ENCODE peak calls at places on chromosomes 4 and X, in seven cellular contexts. C is stomach, L is NCI-H748 treated with DMSO at 0.1 percent for 48 hours, X is spleen, R is mesenchymal stem cell, M is NCI-H345, K is psoas muscle. E is an unnamed sample.

GRCh38 chr4:185128272-185129119 is 14.6 kb upstream of the SLC25A4 start:
- DNase-seq in C (no peak), L (no peak), X (no peak), R (peak; percentile 47), M (no peak), K (peak; percentile 26), E (no peak)

GRCh38 chr4:630661-631060 is 5.3 kb downstream of the PDE6B start:
- DNase-seq in C (no peak), L (no peak), X (peak; percentile 36), R (no peak), M (peak; percentile 3), K (no peak), E (no peak)

GRCh38 chr4:125314676-125315570 is at the start of gene FAT4:
- DNase-seq in C (peak; percentile 86), L (peak; percentile 44), X (peak; percentile 91), R (peak; percentile 99), M (peak; percentile 74), K (peak; percentile 95), E (peak; percentile 92)

GRCh38 chr4:40309250-40309774 is 25.8 kb upstream of the CHRNA9 start:
- DNase-seq in C (peak; percentile 95), L (no peak), X (peak; percentile 96), R (peak; percentile 83), M (no peak), K (peak; percentile 85), E (no peak)

GRCh38 chr4:126541820-126542219 is 1090.9 kb upstream of the INTU start:
- DNase-seq in C (no peak), L (no peak), X (no peak), R (no peak), M (no peak), K (no peak), E (no peak)

GRCh38 chrX:45515262-45516215 is 314.9 kb upstream of the DIPK2B start:
- DNase-seq in C (peak; percentile 42), L (peak; percentile 17), X (no peak), R (peak; percentile 94), M (peak; percentile 45), K (peak; percentile 69), E (peak; percentile 93)

GRCh38 chr4:126742048-126742447 is 890.7 kb upstream of the INTU start:
- DNase-seq in C (no peak), L (no peak), X (no peak), R (no peak), M (no peak), K (no peak), E (no peak)

GRCh38 chrX:5575407-5575806 is 653.3 kb downstream of the NLGN4X start:
- DNase-seq in C (no peak), L (no peak), X (no peak), R (peak; percentile 0), M (no peak), K (no peak), E (no peak)

GRCh38 chr4:58413849-58414248 is 1303.7 kb upstream of the IGFBP7 start:
- DNase-seq in C (no peak), L (no peak), X (no peak), R (no peak), M (no peak), K (no peak), E (no peak)

GRCh38 chr4:2931765-2932560 is 31.2 kb downstream of the NOP14 start:
- DNase-seq in C (peak; percentile 60), L (no peak), X (peak; percentile 96), R (no peak), M (no peak), K (peak; percentile 64), E (no peak)

GRCh38 chrX:926991-927390 is 285.5 kb downstream of the CRLF2 start:
- DNase-seq in C (no peak), L (no peak), X (peak; percentile 33), R (no peak), M (no peak), K (no peak), E (no peak)

E was measured in AG09309.